ENCODE peak calls at places on chromosome 2, in four cellular contexts. B is neuronal stem cell, P is PC-3, L is GM12878. Q is an unnamed sample.

GRCh38 chr2:79860233-79861058 is 347.6 kb downstream of the CTNNA2 start:
- DNase-seq in B (peak; percentile 33), P (peak; percentile 17), L (no peak), Q (peak; percentile 11)

GRCh38 chr2:96760036-96760985 is at the start of gene CNNM4:
- DNase-seq in B (peak; percentile 91), P (peak; percentile 94), L (peak; percentile 61), Q (peak; percentile 95)

GRCh38 chr2:121903037-121903689 is 147.7 kb downstream of the TSN start:
- DNase-seq in B (no peak), P (no peak), L (no peak), Q (no peak)

GRCh38 chr2:104521247-104521646 is 332.7 kb upstream of the POU3F3 start:
- DNase-seq in B (peak; percentile 14), P (no peak), L (no peak), Q (peak; percentile 12)

GRCh38 chr2:101473911-101474751 is 781 bp downstream of the RFX8 start:
- DNase-seq in B (peak; percentile 41), P (peak; percentile 23), L (no peak), Q (no peak)

GRCh38 chr2:206084468-206084869 is 1.5 kb downstream of the INO80D start:
- DNase-seq in B (peak; percentile 61), P (peak; percentile 84), L (no peak), Q (peak; percentile 23)

GRCh38 chr2:6412533-6413085 is 453.1 kb downstream of the CMPK2 start:
- DNase-seq in B (no peak), P (no peak), L (no peak), Q (no peak)

GRCh38 chr2:109218087-109218791 is 89.2 kb downstream of the SH3RF3 start:
- DNase-seq in B (no peak), P (peak; percentile 46), L (peak; percentile 81), Q (no peak)

GRCh38 chr2:159131882-159132281 is 154.6 kb downstream of the WDSUB1 start:
- DNase-seq in B (no peak), P (peak; percentile 55), L (no peak), Q (no peak)

GRCh38 chr2:133232556-133232955 is 335.7 kb downstream of the NCKAP5 start:
- DNase-seq in B (no peak), P (no peak), L (no peak), Q (no peak)

GRCh38 chr2:98188351-98189046 is 101.5 kb downstream of the VWA3B start:
- DNase-seq in B (no peak), P (peak; percentile 63), L (no peak), Q (peak; percentile 29)

GRCh38 chr2:18991177-18992168 is 366.9 kb downstream of the OSR1 start:
- DNase-seq in B (no peak), P (peak; percentile 94), L (no peak), Q (no peak)

GRCh38 chr2:239902749-239903201 is 122.4 kb downstream of the NDUFA10 start:
- DNase-seq in B (no peak), P (no peak), L (no peak), Q (no peak)

GRCh38 chr2:220144411-220144810 is 517.0 kb downstream of the SLC4A3 start:
- DNase-seq in B (no peak), P (peak; percentile 42), L (no peak), Q (no peak)

GRCh38 chr2:71190959-71191943 is 35.7 kb downstream of the PAIP2B start:
- DNase-seq in B (no peak), P (peak; percentile 43), L (no peak), Q (peak; percentile 13)

GRCh38 chr2:119136093-119136492 is 22.5 kb downstream of the C1QL2 start:
- DNase-seq in B (no peak), P (peak; percentile 51), L (no peak), Q (no peak)

GRCh38 chr2:46632349-46632748 is 153.0 kb downstream of the TMEM247 start:
- DNase-seq in B (no peak), P (peak; percentile 86), L (no peak), Q (peak; percentile 46)

GRCh38 chr2:24164416-24164973 is 10.4 kb upstream of the FAM228A start:
- DNase-seq in B (no peak), P (peak; percentile 30), L (peak; percentile 21), Q (peak; percentile 67)

GRCh38 chr2:17958486-17959092 is 80.1 kb downstream of the KCNS3 start:
- DNase-seq in B (no peak), P (no peak), L (no peak), Q (no peak)

GRCh38 chr2:29033172-29033571 is 41.2 kb downstream of the PCARE start:
- DNase-seq in B (peak; percentile 18), P (peak; percentile 72), L (no peak), Q (no peak)

GRCh38 chr2:28394331-28394877 is 1.7 kb downstream of the FOSL2 start:
- DNase-seq in B (no peak), P (peak; percentile 77), L (no peak), Q (no peak)

GRCh38 chr2:6814869-6815268 is 50.8 kb downstream of the CMPK2 start:
- DNase-seq in B (no peak), P (no peak), L (no peak), Q (no peak)

GRCh38 chr2:8583400-8584173 is 98.3 kb upstream of the ID2 start:
- DNase-seq in B (peak; percentile 40), P (peak; percentile 79), L (peak; percentile 80), Q (peak; percentile 99)

GRCh38 chr2:164103271-164103670 is 367.5 kb upstream of the FIGN start:
- DNase-seq in B (no peak), P (no peak), L (no peak), Q (no peak)

GRCh38 chr2:64228126-64228678 is 84.0 kb upstream of the PELI1 start:
- DNase-seq in B (peak; percentile 84), P (peak; percentile 67), L (peak; percentile 39), Q (peak; percentile 94)

GRCh38 chr2:42051168-42052125 is 3.6 kb downstream of the PKDCC start:
- DNase-seq in B (no peak), P (no peak), L (no peak), Q (no peak)

GRCh38 chr2:153623020-153623419 is 144.5 kb upstream of the RPRM start:
- DNase-seq in B (no peak), P (no peak), L (no peak), Q (no peak)

GRCh38 chr2:10900216-10901109 is 11.3 kb upstream of the KCNF1 start:
- DNase-seq in B (no peak), P (peak; percentile 74), L (no peak), Q (peak; percentile 34)

GRCh38 chr2:109401370-109401769 is 212.4 kb downstream of the SEPTIN10 start:
- DNase-seq in B (no peak), P (no peak), L (no peak), Q (no peak)

GRCh38 chr2:95305341-95306058 is 8.4 kb downstream of the KCNIP3 start:
- DNase-seq in B (no peak), P (peak; percentile 80), L (no peak), Q (no peak)

GRCh38 chr2:211931314-211931713 is 607.3 kb downstream of the ERBB4 start:
- DNase-seq in B (no peak), P (no peak), L (no peak), Q (no peak)
- H2AFZ ChIP-seq in B (no peak overlapping the region), P (no peak overlapping the region), L (no peak overlapping the region), Q (peak overlapping the region; percentile 83)

DNA sequence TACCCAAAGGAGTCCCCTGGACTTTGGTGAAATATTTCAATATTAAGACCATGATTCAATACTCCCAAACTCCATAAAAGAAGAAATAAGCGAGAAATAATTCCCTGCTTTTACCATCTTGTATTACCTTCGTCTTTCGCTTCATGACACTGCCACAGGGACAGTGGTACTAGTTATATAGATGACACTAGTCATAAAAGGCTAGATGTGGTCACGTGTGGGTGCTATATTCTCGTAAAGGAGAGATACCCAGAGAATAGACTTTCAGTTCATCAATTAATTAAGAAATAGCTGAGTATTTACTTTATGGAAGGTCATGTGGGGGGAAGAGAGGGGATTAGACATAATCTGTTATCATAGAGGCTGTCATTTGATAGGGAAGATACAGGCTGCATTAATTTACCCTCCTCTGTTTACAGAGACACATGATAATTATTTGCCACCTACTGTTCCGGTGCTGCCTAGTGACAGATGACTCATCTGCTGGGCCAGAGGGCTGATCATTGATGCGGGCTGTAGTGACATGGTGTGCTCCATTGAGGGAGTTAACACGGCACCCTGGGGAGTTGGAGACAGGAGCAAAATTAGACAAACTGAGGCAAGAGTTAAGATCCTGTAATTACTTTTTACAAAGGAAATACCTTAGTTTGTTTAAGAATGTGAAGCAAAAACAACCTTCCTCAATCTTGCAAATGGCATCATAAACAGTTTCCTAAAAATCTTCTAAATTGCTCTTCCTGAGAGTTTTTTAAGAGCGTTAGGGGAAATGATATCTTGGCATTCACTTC is 78.2 kb upstream of the ITGB6 start:
- DNase-seq in B (no peak), P (no peak), L (no peak), Q (no peak)
- H3K4me3 ChIP-seq in B (no peak overlapping the region), P (no peak overlapping the region), L (no peak overlapping the region), Q (no peak overlapping the region)

GRCh38 chr2:234754126-234754525 is 197.7 kb upstream of the SH3BP4 start:
- DNase-seq in B (no peak), P (no peak), L (no peak), Q (no peak)
- H2AFZ ChIP-seq in B (no peak overlapping the region), P (no peak overlapping the region), L (no peak overlapping the region), Q (no peak overlapping the region)

GRCh38 chr2:162317058-162317742 is 1.3 kb downstream of the IFIH1 start:
- DNase-seq in B (no peak), P (peak; percentile 25), L (no peak), Q (peak; percentile 30)
- H3K4me3 ChIP-seq in B (no peak overlapping the region), P (peak overlapping the region; percentile 89), L (peak overlapping the region; percentile 90), Q (peak overlapping the region; percentile 100)

Q was measured in OCI-LY7.